ENCODE peak calls at places on chromosomes 2 and 18, in eight cellular contexts. C is endodermal cell; U is breast epithelium; E is tibial nerve; B is cardiac muscle cell; D is lower lobe of right lung; O is CD8-positive, alpha-beta T cell; Q is hepatocyte. J is an unnamed sample.
A peak's percentile ranks its signal among the peaks of the same experiment; 100 is the strongest.

GRCh38 chr2:98334439-98335078 is 11.7 kb upstream of the CNGA3 start:
- DNase-seq in C (peak; percentile 63), U (no peak), E (no peak), B (peak; percentile 68), D (no peak), O (no peak), Q (peak; percentile 22), J (no peak)

GRCh38 chr18:41532344-41533086 is 422.5 kb upstream of the PIK3C3 start:
- DNase-seq in C (peak; percentile 55), U (no peak), E (no peak), B (peak; percentile 46), D (no peak), O (no peak), Q (peak; percentile 30), J (no peak)

GRCh38 chr18:2572892-2573291 is 1.5 kb downstream of the NDC80 start:
- DNase-seq in C (no peak), U (no peak), E (no peak), B (peak; percentile 32), D (no peak), O (no peak), Q (no peak), J (no peak)

GRCh38 chr2:41170589-41170988 is 718.7 kb upstream of the SLC8A1 start:
- DNase-seq in C (no peak), U (no peak), E (no peak), B (no peak), D (no peak), O (no peak), Q (no peak), J (no peak)

GRCh38 chr2:151638188-151638933 is 95.9 kb downstream of the NEB start:
- DNase-seq in C (no peak), U (no peak), E (no peak), B (no peak), D (no peak), O (peak; percentile 21), Q (peak; percentile 27), J (peak; percentile 30)

GRCh38 chr2:136651611-136652010 is 113.7 kb upstream of the THSD7B start:
- DNase-seq in C (no peak), U (no peak), E (no peak), B (no peak), D (no peak), O (no peak), Q (no peak), J (no peak)

GRCh38 chr2:216671081-216671411 is 24.3 kb downstream of the IGFBP5 start:
- DNase-seq in C (no peak), U (no peak), E (no peak), B (no peak), D (no peak), O (no peak), Q (no peak), J (no peak)

GRCh38 chr2:19774788-19775156 is 127.0 kb downstream of the TTC32 start:
- DNase-seq in C (peak; percentile 73), U (no peak), E (no peak), B (no peak), D (no peak), O (no peak), Q (no peak), J (no peak)

GRCh38 chr18:25189391-25190185 is 162.4 kb downstream of the ZNF521 start:
- DNase-seq in C (no peak), U (no peak), E (no peak), B (no peak), D (no peak), O (no peak), Q (no peak), J (no peak)

GRCh38 chr2:138931284-138932256 is 151.4 kb upstream of the NXPH2 start:
- DNase-seq in C (no peak), U (no peak), E (no peak), B (no peak), D (no peak), O (no peak), Q (no peak), J (no peak)

GRCh38 chr18:10739152-10739551 is 213.3 kb downstream of the NAPG start:
- DNase-seq in C (no peak), U (no peak), E (no peak), B (peak; percentile 49), D (no peak), O (no peak), Q (no peak), J (no peak)

GRCh38 chr2:177147093-177147694 is 65.4 kb upstream of the HNRNPA3 start:
- DNase-seq in C (no peak), U (no peak), E (no peak), B (peak; percentile 67), D (no peak), O (no peak), Q (peak; percentile 72), J (peak; percentile 23)

GRCh38 chr2:30577151-30577550 is 130.1 kb downstream of the LCLAT1 start:
- DNase-seq in C (no peak), U (no peak), E (no peak), B (no peak), D (no peak), O (no peak), Q (no peak), J (no peak)

GRCh38 chr2:30583204-30583749 is 136.2 kb downstream of the LCLAT1 start:
- DNase-seq in C (no peak), U (no peak), E (no peak), B (no peak), D (no peak), O (no peak), Q (no peak), J (no peak)

GRCh38 chr2:30584116-30584515 is 137.1 kb downstream of the LCLAT1 start:
- DNase-seq in C (no peak), U (no peak), E (no peak), B (no peak), D (no peak), O (no peak), Q (no peak), J (no peak)

GRCh38 chr2:30580394-30580793 is 133.3 kb downstream of the LCLAT1 start:
- DNase-seq in C (no peak), U (no peak), E (no peak), B (no peak), D (no peak), O (no peak), Q (no peak), J (no peak)

GRCh38 chr2:30582521-30582920 is 135.5 kb downstream of the LCLAT1 start:
- DNase-seq in C (no peak), U (no peak), E (no peak), B (no peak), D (no peak), O (no peak), Q (no peak), J (no peak)
- H3K4me1 ChIP-seq in C (no peaks in the 10 kb centered on the region), U (no peaks in the 10 kb centered on the region), E (no peaks in the 10 kb centered on the region), B (peaks cover 34% of the 10 kb centered on the region), D (no peaks in the 10 kb centered on the region), O (no peaks in the 10 kb centered on the region), Q (no peaks in the 10 kb centered on the region), J (no peaks in the 10 kb centered on the region)

GRCh38 chr2:148614332-148615049 is 30.1 kb upstream of the EPC2 start:
- DNase-seq in C (no peak), U (peak; percentile 40), E (no peak), B (peak; percentile 32), D (peak; percentile 50), O (no peak), Q (peak; percentile 65), J (no peak)
- H3K4me3 ChIP-seq in C (no peak overlapping the region), U (no peak overlapping the region), E (no peak overlapping the region), B (no peak overlapping the region), D (no peak overlapping the region), O (no peak overlapping the region), Q (no peak overlapping the region), J (no peak overlapping the region)

GRCh38 chr18:58866261-58867232 is 1.9 kb downstream of the ZNF532 start:
- DNase-seq in C (peak; percentile 46), U (no peak), E (no peak), B (no peak), D (no peak), O (no peak), Q (no peak), J (no peak)
- H3K4me1 ChIP-seq in C (peaks cover 7% of the 10 kb centered on the region), U (peaks cover 5% of the 10 kb centered on the region), E (no peaks in the 10 kb centered on the region), B (peaks cover 65% of the 10 kb centered on the region), D (peaks cover 51% of the 10 kb centered on the region), O (peaks cover 3% of the 10 kb centered on the region), Q (peaks cover 59% of the 10 kb centered on the region), J (no peaks in the 10 kb centered on the region)

GRCh38 chr2:160156665-160157064 is 43.4 kb downstream of the ITGB6 start:
- DNase-seq in C (no peak), U (no peak), E (no peak), B (peak; percentile 72), D (no peak), O (no peak), Q (no peak), J (no peak)
- H3K4me3 ChIP-seq in C (no peak overlapping the region), U (no peak overlapping the region), E (no peak overlapping the region), B (no peak overlapping the region), D (no peak overlapping the region), O (no peak overlapping the region), Q (no peak overlapping the region), J (no peak overlapping the region)

GRCh38 chr2:226837787-226838603 is 2.1 kb downstream of the RHBDD1 start:
- DNase-seq in C (no peak), U (no peak), E (no peak), B (no peak), D (no peak), O (no peak), Q (no peak), J (peak; percentile 47)
- H3K4me1 ChIP-seq in C (no peaks in the 10 kb centered on the region), U (no peaks in the 10 kb centered on the region), E (no peaks in the 10 kb centered on the region), B (peaks cover 5% of the 10 kb centered on the region), D (peaks cover 36% of the 10 kb centered on the region), O (peaks cover 54% of the 10 kb centered on the region), Q (peaks cover 22% of the 10 kb centered on the region), J (peaks cover 61% of the 10 kb centered on the region)

J was measured in DND-41.